ENCODE peak calls at places on chromosome 21, in eight cellular contexts. R, G, S, L, F, J, A and N are unnamed samples.

GRCh38 chr21:37214952-37215351 is 52.2 kb downstream of the VPS26C start:
- DNase-seq in R (no peak), G (no peak), S (no peak), L (no peak), F (no peak), J (no peak), A (no peak), N (no peak)

GRCh38 chr21:42016364-42016985 is 6.3 kb upstream of the ZBTB21 start:
- DNase-seq in R (no peak), G (no peak), S (no peak), L (no peak), F (no peak), J (no peak), A (peak), N (no peak)

GRCh38 chr21:18477059-18477458 is 73.5 kb upstream of the TMPRSS15 start:
- DNase-seq in R (no peak), G (no peak), S (no peak), L (no peak), F (no peak), J (no peak), A (no peak), N (no peak)

GRCh38 chr21:38377165-38378093 is 120.6 kb downstream of the KCNJ15 start:
- DNase-seq in R (no peak), G (no peak), S (no peak), L (no peak), F (no peak), J (no peak), A (no peak), N (no peak)

GRCh38 chr21:43986544-43987451 is 25.3 kb upstream of the TRAPPC10 start:
- DNase-seq in R (no peak), G (no peak), S (no peak), L (no peak), F (no peak), J (peak), A (no peak), N (no peak)

GRCh38 chr21:44618909-44619308 is 7.0 kb downstream of the KRTAP10-8 start:
- DNase-seq in R (no peak), G (no peak), S (no peak), L (no peak), F (no peak), J (no peak), A (no peak), N (no peak)

GRCh38 chr21:14403681-14404318 is 20.9 kb upstream of the HSPA13 start:
- DNase-seq in R (no peak), G (peak), S (no peak), L (no peak), F (no peak), J (no peak), A (peak), N (peak)

GRCh38 chr21:42340187-42340586 is 10.6 kb downstream of the TFF2 start:
- DNase-seq in R (no peak), G (no peak), S (no peak), L (no peak), F (no peak), J (no peak), A (no peak), N (no peak)

GRCh38 chr21:45988366-45989347 is 7.1 kb downstream of the COL6A1 start:
- DNase-seq in R (no peak), G (no peak), S (no peak), L (peak), F (peak), J (peak), A (no peak), N (no peak)

GRCh38 chr21:44872266-44872567 is 1.3 kb downstream of the PTTG1IP start:
- DNase-seq in R (no peak), G (no peak), S (no peak), L (no peak), F (no peak), J (no peak), A (no peak), N (no peak)

GRCh38 chr21:41207401-41208388 is 39.7 kb downstream of the BACE2 start:
- DNase-seq in R (peak), G (peak), S (peak), L (no peak), F (peak), J (peak), A (peak), N (no peak)

GRCh38 chr21:41663805-41664788 is 102.8 kb downstream of the RIPK4 start:
- DNase-seq in R (no peak), G (peak), S (no peak), L (no peak), F (no peak), J (no peak), A (peak), N (no peak)

DNA sequence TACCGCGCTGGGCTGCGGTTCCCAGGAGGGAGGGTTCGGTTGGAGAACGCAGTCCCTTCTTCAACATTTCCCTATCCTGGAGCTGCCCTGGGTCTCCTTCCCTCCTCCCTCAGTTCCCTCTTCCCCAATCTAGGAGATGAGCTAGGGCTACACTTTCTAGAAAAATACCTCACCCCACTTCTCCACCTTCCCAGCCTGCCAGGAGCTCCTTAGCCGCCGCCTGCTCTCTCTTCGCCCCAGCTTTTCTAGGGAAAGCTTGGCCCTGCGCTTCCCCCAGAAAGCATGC is 484 bp upstream of the ADAMTS1 start:
- DNase-seq in R (no peak), G (no peak), S (no peak), L (no peak), F (no peak), J (no peak), A (no peak), N (no peak)
- H3K4me3 ChIP-seq in R (peak), G (peak), S (peak), L (no peak), F (peak), J (peak), A (peak), N (peak)

DNA sequence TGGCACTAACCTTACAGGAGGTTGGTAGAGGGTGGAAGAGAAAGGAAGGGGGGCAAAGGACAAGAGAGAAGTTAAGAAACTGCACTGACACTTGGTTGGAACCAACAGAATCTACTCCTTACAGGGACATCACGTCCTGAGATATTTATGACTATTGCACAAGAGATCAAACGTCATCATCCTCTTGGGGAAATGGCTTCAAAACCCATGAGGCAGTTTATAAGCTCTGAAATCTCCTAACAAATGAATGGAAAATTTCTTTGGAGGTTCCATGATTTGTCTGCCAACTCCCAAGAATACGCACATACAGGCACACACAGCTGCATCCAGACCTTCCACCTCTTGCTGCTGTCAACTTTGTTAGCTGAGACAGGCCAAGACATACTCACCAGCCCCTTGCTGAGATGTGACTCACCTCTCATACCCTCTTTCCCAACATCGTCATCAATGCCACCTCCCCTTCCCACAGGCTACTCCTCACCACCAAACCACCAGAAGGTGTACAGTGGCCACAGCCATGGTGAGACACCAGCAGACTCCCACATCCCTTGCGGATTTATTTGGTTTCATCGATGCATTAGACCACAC is 135.5 kb downstream of the SETD4 start:
- DNase-seq in R (no peak), G (peak), S (peak), L (no peak), F (no peak), J (no peak), A (peak), N (no peak)
- H3K4me3 ChIP-seq in R (no peak), G (no peak), S (no peak), L (no peak), F (no peak), J (no peak), A (no peak), N (no peak)

GRCh38 chr21:26583737-26584136 is 10.7 kb upstream of the CYYR1 start:
- DNase-seq in R (no peak), G (no peak), S (no peak), L (no peak), F (no peak), J (no peak), A (no peak), N (no peak)
- H3K4me3 ChIP-seq in R (no peak), G (no peak), S (no peak), L (no peak), F (no peak), J (peak), A (no peak), N (no peak)

GRCh38 chr21:33021150-33021549 is 4.6 kb upstream of the OLIG2 start:
- DNase-seq in R (no peak), G (no peak), S (no peak), L (no peak), F (no peak), J (no peak), A (no peak), N (no peak)

GRCh38 chr21:33022828-33023573 is 2.7 kb upstream of the OLIG2 start:
- DNase-seq in R (no peak), G (no peak), S (no peak), L (no peak), F (no peak), J (no peak), A (no peak), N (no peak)

GRCh38 chr21:33023574-33024277 is 2.0 kb upstream of the OLIG2 start:
- DNase-seq in R (no peak), G (no peak), S (no peak), L (no peak), F (no peak), J (no peak), A (no peak), N (no peak)

GRCh38 chr21:33021667-33022066 is 4.1 kb upstream of the OLIG2 start:
- DNase-seq in R (no peak), G (no peak), S (no peak), L (no peak), F (no peak), J (no peak), A (no peak), N (no peak)

GRCh38 chr21:33022489-33022827 is 3.3 kb upstream of the OLIG2 start:
- DNase-seq in R (no peak), G (no peak), S (no peak), L (no peak), F (no peak), J (no peak), A (no peak), N (no peak)
- H3K4me3 ChIP-seq in R (peak), G (no peak), S (no peak), L (no peak), F (peak), J (no peak), A (no peak), N (no peak)

DNA sequence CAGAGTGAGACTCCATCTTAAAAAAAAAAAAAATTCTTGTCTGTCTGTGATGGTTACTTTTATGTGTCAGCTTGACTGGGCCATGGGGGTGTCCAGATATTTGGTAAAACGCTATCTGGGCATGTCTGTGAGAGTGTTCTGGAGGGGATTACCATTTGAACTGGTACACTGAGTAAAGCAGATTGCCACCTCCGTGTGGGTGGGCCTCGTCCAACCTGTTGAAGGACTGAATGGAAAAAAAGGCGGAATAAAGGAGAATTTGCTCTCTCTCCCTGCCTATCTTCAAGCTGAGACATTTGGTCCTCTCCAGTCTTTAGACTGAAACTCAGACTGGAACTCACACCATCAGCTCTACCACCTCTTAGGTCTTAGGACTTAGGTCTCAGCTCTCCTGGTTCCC is 82.8 kb downstream of the MIS18A start:
- DNase-seq in R (no peak), G (no peak), S (no peak), L (no peak), F (no peak), J (no peak), A (no peak), N (no peak)
- H3K4me3 ChIP-seq in R (no peak), G (no peak), S (no peak), L (no peak), F (no peak), J (no peak), A (no peak), N (no peak)

DNA sequence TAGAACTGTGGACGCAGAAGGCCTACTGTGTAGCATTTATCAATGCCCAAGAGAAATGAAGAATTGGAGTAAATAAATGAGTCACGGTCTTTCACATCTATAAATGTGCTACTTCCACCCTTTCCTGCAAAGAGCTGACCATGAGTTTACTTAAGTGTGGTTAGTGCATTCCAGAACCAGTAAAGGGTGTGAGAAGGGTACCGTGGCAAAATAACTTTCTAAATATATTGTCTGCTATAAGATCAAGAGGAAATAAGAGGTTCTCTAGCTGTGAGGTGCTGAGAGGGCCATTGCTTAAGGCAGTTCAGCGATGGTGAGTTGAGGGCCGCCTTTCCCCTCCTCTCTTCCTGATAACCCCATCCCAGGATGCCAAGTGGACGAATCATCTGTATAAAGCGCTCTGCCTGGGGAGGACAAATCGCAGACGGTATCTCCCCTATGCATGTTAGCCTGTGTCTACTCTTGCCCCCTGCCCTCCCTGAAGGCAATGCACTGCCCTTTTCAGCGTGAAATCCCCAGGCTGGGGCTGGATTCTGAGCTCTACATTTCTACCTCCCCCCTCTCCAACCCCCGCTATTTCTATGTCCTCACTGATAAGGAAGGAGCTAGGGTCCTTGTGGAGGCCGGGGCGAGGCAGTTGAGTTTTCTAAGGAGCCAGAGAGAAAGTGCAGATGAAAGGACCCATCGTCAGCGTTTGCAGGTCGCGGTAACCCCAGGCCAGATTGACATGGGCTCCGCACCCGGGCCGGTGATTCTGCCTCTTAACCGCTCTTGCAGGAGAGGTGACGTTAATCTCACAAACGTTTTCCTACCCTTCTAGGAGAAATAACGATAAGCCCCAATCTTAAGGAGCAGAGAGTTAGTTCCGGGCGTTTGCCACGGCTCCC is 1.5 kb upstream of the NCAM2 start:
- DNase-seq in R (no peak), G (no peak), S (no peak), L (no peak), F (no peak), J (no peak), A (peak), N (no peak)
- H3K4me3 ChIP-seq in R (peak), G (peak), S (peak), L (no peak), F (peak), J (peak), A (peak), N (no peak)

GRCh38 chr21:34076835-34077234 is 3.5 kb downstream of the MRPS6 start:
- DNase-seq in R (no peak), G (no peak), S (no peak), L (no peak), F (no peak), J (no peak), A (no peak), N (no peak)

GRCh38 chr21:34073749-34074282 is 438 bp downstream of the MRPS6 start:
- DNase-seq in R (peak), G (no peak), S (no peak), L (no peak), F (no peak), J (peak), A (no peak), N (no peak)

GRCh38 chr21:34075099-34075425 is 1.7 kb downstream of the MRPS6 start:
- DNase-seq in R (no peak), G (no peak), S (no peak), L (no peak), F (no peak), J (no peak), A (no peak), N (no peak)

GRCh38 chr21:34074283-34075098 is 1.1 kb downstream of the MRPS6 start:
- DNase-seq in R (no peak), G (no peak), S (no peak), L (no peak), F (no peak), J (no peak), A (peak), N (no peak)

GRCh38 chr21:34075760-34076159 is 2.4 kb downstream of the MRPS6 start:
- DNase-seq in R (no peak), G (no peak), S (no peak), L (no peak), F (no peak), J (no peak), A (no peak), N (no peak)
- H3K4me3 ChIP-seq in R (peak), G (no peak), S (peak), L (no peak), F (peak), J (no peak), A (no peak), N (peak)

DNA sequence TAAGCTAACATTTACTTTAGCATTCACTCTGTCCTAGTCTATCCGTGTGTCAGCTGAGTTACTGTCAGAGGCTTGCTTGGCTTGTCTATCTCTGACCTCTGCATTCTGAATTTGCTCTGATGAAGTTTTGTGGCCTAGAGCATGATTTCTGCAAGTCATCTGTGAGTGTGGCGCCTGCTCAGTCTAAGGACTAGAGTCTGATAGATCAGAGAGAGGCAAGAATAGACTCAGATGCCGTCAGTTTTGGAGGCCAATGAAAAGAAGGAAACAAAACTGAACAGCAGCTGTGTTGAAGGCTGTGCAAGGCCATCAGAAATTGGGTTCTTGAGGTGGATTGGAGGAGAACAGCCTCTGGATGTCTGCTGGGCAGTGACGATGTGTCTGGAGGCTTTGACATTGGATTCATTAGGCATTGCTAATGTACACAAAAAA is 573.1 kb downstream of the USP25 start:
- DNase-seq in R (no peak), G (peak), S (no peak), L (no peak), F (no peak), J (peak), A (peak), N (no peak)
- H3K4me3 ChIP-seq in R (no peak), G (no peak), S (no peak), L (no peak), F (no peak), J (no peak), A (no peak), N (no peak)

GRCh38 chr21:28636988-28637691 is 355.5 kb downstream of the LTN1 start:
- DNase-seq in R (no peak), G (peak), S (peak), L (no peak), F (no peak), J (no peak), A (peak), N (no peak)

GRCh38 chr21:28632718-28633408 is 359.8 kb downstream of the LTN1 start:
- DNase-seq in R (no peak), G (peak), S (no peak), L (no peak), F (no peak), J (no peak), A (peak), N (peak)

GRCh38 chr21:28635541-28635940 is 357.1 kb downstream of the LTN1 start:
- DNase-seq in R (no peak), G (no peak), S (no peak), L (no peak), F (no peak), J (no peak), A (peak), N (no peak)

GRCh38 chr21:28639742-28640141 is 352.9 kb downstream of the LTN1 start:
- DNase-seq in R (no peak), G (no peak), S (no peak), L (no peak), F (no peak), J (no peak), A (peak), N (no peak)

DNA sequence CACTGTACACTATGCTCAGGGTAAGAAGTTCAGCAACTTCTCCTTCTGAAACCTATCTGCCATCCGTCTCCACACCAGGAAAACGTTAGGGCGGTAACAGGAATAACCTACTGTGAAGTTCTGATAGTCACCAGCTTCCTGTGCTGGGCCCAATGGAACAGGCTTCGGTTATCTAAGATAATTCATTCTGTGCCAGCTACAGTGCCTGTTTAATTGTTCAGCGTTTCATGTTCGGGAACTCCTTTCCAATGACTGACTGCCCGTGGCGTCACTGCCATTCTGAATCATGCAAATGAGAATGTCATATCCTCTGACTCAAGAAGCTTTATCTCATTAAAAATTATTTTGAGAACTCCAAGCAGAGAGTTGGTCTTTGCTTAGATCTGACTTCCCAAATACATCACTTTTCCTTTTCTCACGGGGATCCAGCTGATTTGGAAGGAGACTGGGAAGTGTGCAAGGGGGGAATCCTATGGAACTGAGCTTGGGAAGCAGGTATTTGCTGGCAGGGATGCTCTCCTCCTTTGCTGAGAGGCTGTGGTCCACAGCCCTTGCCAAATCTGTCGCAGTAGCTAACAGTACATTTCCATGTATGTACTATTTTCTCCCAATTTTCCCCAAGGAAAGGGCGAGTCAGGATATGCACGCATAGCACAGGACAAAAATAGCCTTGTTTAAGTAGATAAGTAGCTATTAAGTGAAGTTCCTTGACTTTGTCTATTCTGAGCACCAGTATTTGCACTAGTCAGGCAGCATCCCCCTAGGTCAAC is 358.7 kb downstream of the LTN1 start:
- DNase-seq in R (no peak), G (peak), S (no peak), L (no peak), F (no peak), J (peak), A (peak), N (no peak)
- H3K4me3 ChIP-seq in R (no peak), G (no peak), S (no peak), L (no peak), F (no peak), J (no peak), A (peak), N (no peak)